ENCODE peak calls at places on chromosome 20, in four cellular contexts. W is stimulated activated CD8-positive, alpha-beta memory T cell treated with anti-CD3 and anti-CD28 coated beads, Interleukin-4, amount 100 ng/mL, for 4 hours; V is epithelial cell of esophagus; S is GM23338. H is an unnamed sample.

GRCh38 chr20:44052166-44052565 is 134.8 kb downstream of the JPH2 start:
- DNase-seq in W (no peak), S (no peak), V (no peak), H (no peak)

GRCh38 chr20:2798814-2799213 is 1.6 kb downstream of the CPXM1 start:
- DNase-seq in S (peak; percentile 45), W (no peak), V (no peak), H (no peak)

GRCh38 chr20:41960166-41960565 is 342.0 kb upstream of the CHD6 start:
- DNase-seq in V (no peak), S (no peak), W (no peak), H (no peak)

GRCh38 chr20:45968801-45969711 is 2.9 kb downstream of the ZNF335 start:
- DNase-seq in V (no peak), W (no peak), S (no peak), H (no peak)

GRCh38 chr20:8951136-8951535 is 117.8 kb upstream of the PLCB4 start:
- DNase-seq in W (no peak), S (no peak), V (no peak), H (no peak)

GRCh38 chr20:54059691-54060364 is 10.6 kb downstream of the BCAS1 start:
- DNase-seq in V (no peak), W (no peak), S (no peak), H (no peak)

GRCh38 chr20:25041813-25042530 is 16.0 kb downstream of the ACSS1 start:
- DNase-seq in V (no peak), S (no peak), W (no peak), H (no peak)

GRCh38 chr20:11807070-11807741 is 110.5 kb upstream of the BTBD3 start:
- DNase-seq in V (peak; percentile 61), W (no peak), S (no peak), H (peak; percentile 65)